ENCODE peak calls at places on chromosomes 5 and 9, in seven cellular contexts. E is psoas muscle, X is AG10803, J is nephron progenitor cell, G is A549, R is left ventricle myocardium inferior, I is breast epithelium. T is an unnamed sample.

GRCh38 chr5:96565843-96566242 is 96.3 kb upstream of the CAST start:
- DNase-seq in E (no peak), X (peak; percentile 67), J (no peak), G (peak; percentile 44), R (no peak), I (no peak), T (peak; percentile 29)

GRCh38 chr5:144468542-144468941 is 297.9 kb downstream of the KCTD16 start:
- DNase-seq in E (no peak), X (no peak), J (no peak), G (no peak), R (no peak), I (no peak), T (no peak)

GRCh38 chr9:133115604-133116345 is 5.3 kb downstream of the RALGDS start:
- DNase-seq in E (peak; percentile 36), X (peak; percentile 46), J (no peak), G (no peak), R (peak; percentile 10), I (no peak), T (peak; percentile 95)

GRCh38 chr5:98905857-98906688 is 22.7 kb downstream of the CHD1 start:
- DNase-seq in E (no peak), X (peak; percentile 51), J (no peak), G (peak; percentile 48), R (no peak), I (no peak), T (peak; percentile 18)

GRCh38 chr5:76273491-76273890 is 129.6 kb upstream of the IQGAP2 start:
- DNase-seq in E (no peak), X (no peak), J (no peak), G (no peak), R (no peak), I (no peak), T (no peak)

GRCh38 chr9:137320555-137321384 is 18.7 kb upstream of the NRARP start:
- DNase-seq in E (no peak), X (no peak), J (peak; percentile 38), G (no peak), R (peak; percentile 19), I (no peak), T (peak; percentile 75)

GRCh38 chr5:116370886-116371285 is 203.7 kb downstream of the SEMA6A start:
- DNase-seq in E (no peak), X (no peak), J (no peak), G (no peak), R (no peak), I (no peak), T (no peak)

GRCh38 chr9:108761530-108762347 is 94.0 kb downstream of the ACTL7B start:
- DNase-seq in E (peak; percentile 25), X (peak; percentile 56), J (peak; percentile 66), G (peak; percentile 50), R (peak; percentile 28), I (peak; percentile 60), T (peak; percentile 70)

GRCh38 chr5:95296291-95296690 is 11.4 kb upstream of the MCTP1 start:
- DNase-seq in E (no peak), X (no peak), J (no peak), G (no peak), R (no peak), I (no peak), T (no peak)

GRCh38 chr9:117156771-117157535 is 257.9 kb downstream of the ASTN2 start:
- DNase-seq in E (no peak), X (no peak), J (no peak), G (no peak), R (no peak), I (no peak), T (no peak)

GRCh38 chr9:68552700-68553099 is 12.0 kb upstream of the TMEM252 start:
- DNase-seq in E (no peak), X (peak; percentile 27), J (no peak), G (peak; percentile 14), R (no peak), I (no peak), T (no peak)

GRCh38 chr5:104126980-104127379 is 564.4 kb upstream of the NUDT12 start:
- DNase-seq in E (no peak), X (no peak), J (no peak), G (no peak), R (no peak), I (no peak), T (no peak)

GRCh38 chr5:96702503-96703383 is 40.6 kb downstream of the CAST start:
- DNase-seq in E (peak; percentile 98), X (peak; percentile 94), J (peak; percentile 92), G (peak; percentile 81), R (peak; percentile 96), I (peak; percentile 92), T (peak; percentile 77)

GRCh38 chr5:171806976-171807823 is 21.6 kb downstream of the SMIM23 start:
- DNase-seq in E (no peak), X (peak; percentile 21), J (no peak), G (no peak), R (no peak), I (no peak), T (no peak)

GRCh38 chr5:60851681-60852080 is 7.6 kb upstream of the ELOVL7 start:
- DNase-seq in E (no peak), X (no peak), J (no peak), G (no peak), R (no peak), I (no peak), T (no peak)

DNA sequence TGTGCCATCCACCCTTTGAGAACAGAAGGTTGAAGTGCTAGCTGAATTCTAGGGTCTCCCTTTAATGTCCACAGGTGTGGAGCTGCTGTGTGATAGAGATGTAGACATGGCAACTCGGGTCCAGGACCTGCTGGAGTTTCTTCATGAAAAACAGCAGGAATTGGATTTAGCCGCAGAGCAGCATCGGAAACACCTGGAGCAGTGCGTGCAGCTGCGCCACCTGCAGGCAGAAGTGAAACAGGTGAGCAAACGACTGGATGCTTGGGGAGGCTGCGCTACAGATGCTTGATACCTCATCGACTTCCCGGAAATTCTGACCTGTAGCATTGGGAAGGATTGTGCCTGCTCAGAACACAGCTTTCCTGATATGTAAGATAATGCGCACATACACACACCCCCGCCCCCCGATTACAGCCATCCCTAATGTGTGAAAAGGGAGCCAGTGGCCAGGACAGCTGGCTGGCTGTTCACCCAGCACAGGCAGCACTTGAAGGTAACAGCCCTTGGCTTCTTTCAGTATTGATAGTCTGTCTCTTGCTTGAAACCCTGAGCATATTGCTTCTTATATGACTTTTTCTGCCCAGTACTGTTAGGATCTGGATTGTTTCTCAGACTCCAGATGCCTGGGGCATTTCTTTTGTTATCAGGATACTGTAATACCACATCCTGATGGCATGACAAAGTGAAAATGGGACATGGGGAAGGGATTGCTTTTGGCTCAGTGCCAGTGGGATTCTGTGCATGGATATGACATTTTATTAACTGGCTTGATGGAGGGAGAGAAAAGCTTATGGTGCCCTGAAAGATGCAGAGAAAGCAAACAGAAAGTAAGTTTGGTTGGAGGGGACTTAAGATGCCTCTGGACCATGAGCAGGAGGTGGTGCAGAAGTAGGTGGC is 216.8 kb upstream of the OTULINL start:
- DNase-seq in E (no peak), X (no peak), J (peak; percentile 35), G (peak; percentile 48), R (no peak), I (no peak), T (no peak)
- TF ChIP-seq CTCF in E (peak; percentile 45), X (peak; percentile 45), J (peak; percentile 32), G (peak; percentile 62), R (peak; percentile 57), I (no peak), T (no peak)

DNA sequence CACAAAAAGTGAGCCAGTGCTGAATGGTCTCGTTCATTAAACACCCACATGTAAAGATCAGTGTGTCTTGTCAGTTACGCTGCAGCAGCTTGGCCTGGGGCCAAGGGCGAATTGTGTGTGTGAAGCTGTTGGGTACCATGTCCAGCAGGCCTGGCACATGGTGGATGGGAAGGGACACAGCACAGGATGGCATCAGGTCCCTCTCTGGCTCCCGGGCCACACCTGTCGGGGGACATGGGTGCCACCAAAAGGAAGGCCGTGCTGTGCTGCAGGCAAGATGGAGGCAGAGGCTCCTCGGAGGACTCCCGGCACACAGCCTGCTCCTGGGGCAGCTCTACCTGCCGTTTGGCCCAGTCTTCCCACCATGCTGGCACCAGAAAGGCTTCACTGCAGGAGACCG is 32.0 kb downstream of the NKD2 start:
- DNase-seq in E (peak; percentile 10), X (no peak), J (no peak), G (no peak), R (peak; percentile 11), I (no peak), T (no peak)
- TF ChIP-seq CTCF in E (no peak), X (no peak), J (no peak), G (no peak), R (no peak), I (no peak), T (no peak)

GRCh38 chr9:33125871-33126822 is 41.0 kb downstream of the B4GALT1 start:
- DNase-seq in E (no peak), X (no peak), J (no peak), G (peak; percentile 36), R (no peak), I (no peak), T (no peak)

GRCh38 chr9:33124046-33124445 is 43.1 kb downstream of the B4GALT1 start:
- DNase-seq in E (no peak), X (no peak), J (no peak), G (no peak), R (no peak), I (no peak), T (no peak)

GRCh38 chr9:33125441-33125840 is 41.7 kb downstream of the B4GALT1 start:
- DNase-seq in E (no peak), X (no peak), J (no peak), G (no peak), R (no peak), I (no peak), T (no peak)

GRCh38 chr9:33123632-33124031 is 43.5 kb downstream of the B4GALT1 start:
- DNase-seq in E (no peak), X (no peak), J (no peak), G (no peak), R (no peak), I (no peak), T (no peak)

DNA sequence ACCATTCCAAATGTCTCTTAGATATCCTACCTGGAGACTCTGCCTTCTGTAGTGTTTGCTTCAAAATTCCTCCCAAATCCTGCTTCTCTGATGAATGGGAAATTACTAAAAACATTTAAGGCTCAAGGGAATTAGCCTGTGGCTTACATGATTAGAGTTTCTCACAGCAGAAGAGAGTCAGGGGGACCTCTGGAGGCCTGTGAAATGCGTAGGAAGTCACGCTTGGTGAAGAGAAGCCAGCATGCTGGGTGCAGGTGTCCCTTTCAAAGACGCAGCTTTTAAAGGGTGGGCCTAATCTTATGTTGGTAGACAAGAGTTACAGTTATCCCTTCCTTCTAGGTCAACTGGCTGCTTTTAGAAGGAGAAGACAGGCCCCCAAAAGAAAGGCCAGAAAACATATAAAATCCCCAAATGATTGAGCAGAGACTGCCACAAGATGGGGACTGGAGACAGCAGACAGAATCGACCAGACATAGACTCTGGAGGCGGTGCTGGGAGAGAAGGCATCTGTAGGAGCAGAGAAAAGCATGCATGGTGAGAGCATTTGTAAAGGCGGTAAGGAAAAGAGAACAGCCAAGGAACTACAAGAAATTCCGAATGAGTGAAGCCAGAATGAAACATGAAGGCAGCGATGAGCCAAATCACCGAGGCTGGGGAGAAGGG is 42.3 kb downstream of the B4GALT1 start:
- DNase-seq in E (no peak), X (no peak), J (no peak), G (no peak), R (no peak), I (no peak), T (peak; percentile 66)
- TF ChIP-seq CTCF in E (no peak), X (peak; percentile 26), J (no peak), G (no peak), R (no peak), I (no peak), T (peak; percentile 19)

DNA sequence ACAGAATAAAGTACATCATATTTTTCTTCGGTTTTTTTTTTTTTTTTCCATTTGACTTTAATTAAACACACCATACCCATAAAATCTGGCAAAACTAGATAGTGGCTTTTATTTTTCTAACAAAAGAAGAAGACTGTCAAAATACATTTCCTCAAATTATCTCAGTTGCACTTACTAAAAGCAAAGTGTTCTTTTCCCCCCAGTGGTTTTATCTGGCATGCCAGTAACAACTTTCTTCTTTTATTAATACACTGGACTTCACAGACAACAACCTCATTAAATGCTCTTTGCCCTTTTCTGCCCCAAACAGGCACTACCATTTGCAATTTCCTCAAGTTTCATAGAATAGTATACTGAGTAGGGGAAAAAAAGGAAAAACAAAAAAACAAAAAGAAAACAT is 1792.3 kb downstream of the EFNA5 start:
- DNase-seq in E (no peak), X (no peak), J (no peak), G (no peak), R (no peak), I (no peak), T (no peak)
- TF ChIP-seq CTCF in E (no peak), X (no peak), J (no peak), G (no peak), R (no peak), I (no peak), T (no peak)